ENCODE peak calls at places on chromosomes 12 and 14, in six cellular contexts. Q is stimulated activated CD4-positive, alpha-beta T cell treated with anti-CD3 and anti-CD28 coated beads, Interleukin-4, amount 100 ng/mL, for 4 hours; N is anterior cingulate cortex; Y is T-cell; P is aorta; B is HT1080. Z is an unnamed sample.
A peak's percentile ranks its signal among the peaks of the same experiment; 100 is the strongest.

GRCh38 chr12:121791671-121792496 is 1.6 kb downstream of the RHOF start:
- DNase-seq in Q (no peak), N (no peak), Y (peak; percentile 32), P (no peak), B (peak; percentile 43), Z (no peak)

GRCh38 chr14:67940894-67941455 is 121.4 kb downstream of the RAD51B start:
- DNase-seq in Q (no peak), N (no peak), Y (no peak), P (no peak), B (peak; percentile 51), Z (peak; percentile 64)

GRCh38 chr12:9843416-9843815 is 16.1 kb downstream of the KLRF1 start:
- DNase-seq in Q (no peak), N (no peak), Y (no peak), P (no peak), B (no peak), Z (no peak)

GRCh38 chr12:104788848-104789271 is 169.2 kb downstream of the SLC41A2 start:
- DNase-seq in Q (no peak), N (no peak), Y (no peak), P (no peak), B (no peak), Z (peak; percentile 3)

GRCh38 chr12:130162267-130162666 is at the start of gene FZD10:
- DNase-seq in Q (peak; percentile 27), N (no peak), Y (no peak), P (peak; percentile 83), B (no peak), Z (no peak)

GRCh38 chr12:106080111-106080732 is 58.5 kb downstream of the NUAK1 start:
- DNase-seq in Q (no peak), N (no peak), Y (no peak), P (no peak), B (no peak), Z (peak; percentile 44)

GRCh38 chr14:81337073-81337472 is 63.1 kb downstream of the STON2 start:
- DNase-seq in Q (no peak), N (no peak), Y (no peak), P (no peak), B (no peak), Z (no peak)

GRCh38 chr12:100371146-100371545 is 14.3 kb downstream of the SLC17A8 start:
- DNase-seq in Q (no peak), N (no peak), Y (no peak), P (no peak), B (no peak), Z (no peak)

GRCh38 chr14:24181251-24182077 is 7.2 kb downstream of the IPO4 start:
- DNase-seq in Q (no peak), N (no peak), Y (no peak), P (peak; percentile 64), B (no peak), Z (no peak)